ENCODE peak calls at places on chromosomes 4 and X, in four cellular contexts. R is GM23248, D is tibial artery, X is HL-60. O is an unnamed sample.

GRCh38 chr4:161466321-161466720 is 697.5 kb downstream of the FSTL5 start:
- DNase-seq in R (no peak), D (no peak), X (no peak), O (no peak)

GRCh38 chr4:184228306-184228705 is 10.6 kb upstream of the ENPP6 start:
- DNase-seq in R (no peak), D (no peak), X (no peak), O (no peak)

GRCh38 chr4:158758142-158758541 is 10.7 kb upstream of the FNIP2 start:
- DNase-seq in R (peak), D (no peak), X (no peak), O (no peak)

GRCh38 chrX:70444326-70445196 is at the start of gene DLG3:
- DNase-seq in R (peak), D (no peak), X (no peak), O (no peak)

GRCh38 chrX:57674861-57675260 is 5.2 kb downstream of the NLRP2B start:
- DNase-seq in R (no peak), D (no peak), X (no peak), O (no peak)

GRCh38 chr4:2535386-2536192 is 858 bp upstream of the FAM193A start:
- DNase-seq in R (peak), D (peak), X (peak), O (no peak)

GRCh38 chr4:1247811-1248261 is 1.1 kb downstream of the CTBP1 start:
- DNase-seq in R (no peak), D (peak), X (no peak), O (no peak)

GRCh38 chr4:68589790-68590189 is 13.7 kb upstream of the UGT2B17 start:
- DNase-seq in R (no peak), D (no peak), X (no peak), O (no peak)

GRCh38 chrX:41984628-41985027 is 61.3 kb upstream of the CASK start:
- DNase-seq in R (peak), D (no peak), X (no peak), O (peak)

GRCh38 chr4:185534850-185535761 is at the start of gene PDLIM3:
- DNase-seq in R (peak), D (peak), X (no peak), O (no peak)

DNA sequence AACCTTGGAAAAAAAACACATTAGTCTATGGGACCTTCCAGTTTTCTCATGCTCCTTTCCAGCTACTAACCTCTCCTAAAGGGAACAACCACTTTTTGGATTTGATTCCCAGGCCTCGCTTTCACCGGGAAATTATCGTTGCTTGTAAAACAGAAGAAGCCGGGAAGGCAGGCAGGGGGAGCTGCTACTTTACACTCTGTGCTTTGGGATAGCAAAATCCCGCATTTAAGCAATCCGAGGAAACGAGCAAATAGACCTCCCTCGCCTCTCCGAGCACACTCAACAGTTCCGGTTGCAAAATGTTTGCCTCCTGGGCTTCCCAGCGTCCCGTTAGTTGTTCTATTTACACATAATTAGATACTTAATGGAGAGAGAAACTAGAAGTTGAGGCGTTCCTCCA is 1.2 kb downstream of the CD38 start:
- DNase-seq in R (peak), D (peak), X (peak), O (no peak)
- H3K27ac ChIP-seq in R (no peak), D (peak), X (peak), O (no peak)

GRCh38 chrX:71533514-71533849 is 578 bp downstream of the OGT start:
- DNase-seq in R (no peak), D (no peak), X (no peak), O (no peak)
- H3K27ac ChIP-seq in R (peak), D (peak), X (peak), O (peak)

GRCh38 chr4:120897981-120898719 is 24.4 kb downstream of the PRDM5 start:
- DNase-seq in R (no peak), D (no peak), X (no peak), O (no peak)
- H3K27ac ChIP-seq in R (no peak), D (no peak), X (no peak), O (no peak)

DNA sequence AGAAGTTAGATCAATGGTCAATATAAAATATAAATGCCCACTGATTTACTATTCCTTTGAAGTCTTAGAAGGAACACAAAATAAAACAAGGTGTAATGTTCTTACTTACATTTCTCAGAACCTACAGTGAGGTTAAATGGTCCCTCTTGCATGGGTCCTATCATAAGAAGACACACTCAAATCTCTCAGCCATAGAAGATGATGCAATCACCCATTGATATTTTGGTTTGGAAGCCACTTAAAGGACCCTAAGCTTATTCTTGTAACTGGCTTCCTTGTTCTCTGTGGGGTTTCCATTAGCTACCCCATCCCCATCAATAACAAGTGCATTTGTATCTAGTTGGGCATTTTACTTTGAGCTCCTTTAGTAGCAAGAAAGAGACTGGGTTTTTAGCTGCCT is 15.1 kb downstream of the REELD1 start:
- DNase-seq in R (no peak), D (no peak), X (no peak), O (no peak)
- H3K27ac ChIP-seq in R (no peak), D (no peak), X (no peak), O (no peak)

GRCh38 chr4:109276482-109277095 is 25.9 kb downstream of the COL25A1 start:
- DNase-seq in R (no peak), D (no peak), X (no peak), O (no peak)

GRCh38 chr4:109278594-109279031 is 23.8 kb downstream of the COL25A1 start:
- DNase-seq in R (no peak), D (no peak), X (no peak), O (no peak)

GRCh38 chr4:109275346-109275745 is 27.1 kb downstream of the COL25A1 start:
- DNase-seq in R (no peak), D (no peak), X (no peak), O (no peak)
- H3K27ac ChIP-seq in R (no peak), D (no peak), X (no peak), O (no peak)